ENCODE peak calls at places on chromosomes 6 and 20, in eight cellular contexts. E is IMR-90; D is fibroblast of lung; V is sigmoid colon; R is brain microvascular endothelial cell; J is H7; S is GM23338; F is CD8-positive, alpha-beta T cell. W is an unnamed sample. For H3K36me3, the result is how much of the 10 kb centered on the place peaks cover.

GRCh38 chr6:160755168-160755567 is 53.1 kb downstream of the PLG start:
- DNase-seq in J (no peak), F (no peak), S (peak), D (no peak), E (no peak), R (no peak), V (no peak), W (no peak)

GRCh38 chr6:140623498-140623897 is 1249.0 kb upstream of the CITED2 start:
- DNase-seq in E (peak), V (no peak), R (peak), J (no peak), F (no peak), S (no peak), D (peak), W (no peak)

GRCh38 chr6:52551483-52552277 is 25.2 kb downstream of the TRAM2 start:
- DNase-seq in D (peak), V (peak), J (peak), E (peak), F (no peak), S (peak), R (peak), W (no peak)

GRCh38 chr6:11089695-11090094 is 3.9 kb upstream of the SMIM13 start:
- DNase-seq in D (no peak), R (no peak), E (no peak), S (no peak), V (no peak), J (no peak), F (no peak), W (no peak)

GRCh38 chr6:150575840-150576239 is 23.8 kb upstream of the PLEKHG1 start:
- DNase-seq in S (no peak), F (no peak), D (no peak), R (no peak), E (no peak), J (no peak), V (no peak), W (no peak)

GRCh38 chr6:18241208-18241836 is 23.0 kb downstream of the DEK start:
- DNase-seq in R (no peak), E (peak), D (peak), F (no peak), J (no peak), S (no peak), V (no peak), W (no peak)

GRCh38 chr20:3560578-3560977 is 89.8 kb downstream of the ATRN start:
- DNase-seq in S (no peak), J (no peak), V (no peak), R (no peak), E (peak), F (no peak), D (no peak), W (no peak)

GRCh38 chr6:161557333-161558107 is 283.7 kb upstream of the AGPAT4 start:
- DNase-seq in D (no peak), R (no peak), S (peak), J (peak), V (no peak), E (no peak), F (no peak), W (no peak)

GRCh38 chr20:59082981-59083380 is 40.4 kb upstream of the PRELID3B start:
- DNase-seq in D (peak), F (no peak), R (peak), J (no peak), V (no peak), E (peak), S (no peak), W (no peak)

GRCh38 chr6:51814418-51814817 is 273.0 kb downstream of the PKHD1 start:
- DNase-seq in D (no peak), V (no peak), F (no peak), R (no peak), J (peak), S (peak), E (no peak), W (no peak)

GRCh38 chr6:14951704-14952103 is 294.2 kb upstream of the JARID2 start:
- DNase-seq in S (no peak), V (no peak), J (no peak), F (no peak), E (no peak), D (no peak), R (no peak), W (no peak)

GRCh38 chr6:22888147-22888831 is 318.9 kb downstream of the HDGFL1 start:
- DNase-seq in F (no peak), J (no peak), D (peak), V (no peak), S (no peak), E (no peak), R (no peak), W (no peak)

GRCh38 chr6:167948716-167949115 is 48.8 kb upstream of the KIF25 start:
- DNase-seq in S (no peak), E (no peak), J (no peak), F (no peak), V (no peak), R (no peak), D (no peak), W (no peak)

GRCh38 chr6:26524722-26525360 is 13.3 kb upstream of the HMGN4 start:
- DNase-seq in R (no peak), S (no peak), F (no peak), J (no peak), E (no peak), V (no peak), D (no peak), W (no peak)

GRCh38 chr6:131980791-131981623 is 29.8 kb upstream of the CCN2 start:
- DNase-seq in V (no peak), F (no peak), R (no peak), J (no peak), D (no peak), S (no peak), E (no peak), W (no peak)

GRCh38 chr6:11007715-11008608 is 36.1 kb downstream of the ELOVL2 start:
- DNase-seq in F (no peak), V (no peak), S (peak), D (peak), E (peak), R (peak), J (no peak), W (no peak)

GRCh38 chr20:50713677-50714101 is 17.7 kb upstream of the PARD6B start:
- DNase-seq in S (peak), D (peak), J (peak), V (peak), R (no peak), E (peak), F (no peak), W (no peak)

GRCh38 chr6:143754204-143754603 is 76.4 kb downstream of the PHACTR2 start:
- DNase-seq in D (no peak), V (no peak), J (no peak), E (no peak), S (no peak), R (no peak), F (no peak), W (no peak)

GRCh38 chr6:19408331-19408730 is 428.8 kb upstream of the ID4 start:
- DNase-seq in R (peak), E (no peak), J (no peak), F (no peak), D (peak), S (no peak), V (no peak), W (no peak)

GRCh38 chr6:53299331-53299835 is 49.4 kb downstream of the ELOVL5 start:
- DNase-seq in E (no peak), D (no peak), R (no peak), S (no peak), F (no peak), V (no peak), J (no peak), W (no peak)

GRCh38 chr6:45677381-45677992 is 299.8 kb upstream of the SUPT3H start:
- DNase-seq in S (no peak), E (peak), V (no peak), R (peak), D (peak), J (no peak), F (peak), W (peak)

GRCh38 chr6:4446982-4447381 is 311.6 kb upstream of the ECI2 start:
- DNase-seq in F (no peak), E (peak), J (no peak), S (no peak), D (peak), V (no peak), R (peak), W (no peak)

GRCh38 chr6:193773-194310 is 98.4 kb upstream of the DUSP22 start:
- DNase-seq in S (no peak), R (no peak), J (no peak), D (no peak), V (no peak), E (no peak), F (no peak), W (no peak)

GRCh38 chr6:21556506-21556905 is 37.0 kb upstream of the SOX4 start:
- DNase-seq in S (no peak), J (no peak), R (no peak), V (no peak), F (no peak), E (no peak), D (no peak), W (no peak)

GRCh38 chr20:2800590-2801458 is at the start of gene CPXM1:
- DNase-seq in R (no peak), F (no peak), D (no peak), J (peak), S (peak), E (no peak), V (no peak), W (no peak)

GRCh38 chr20:38880952-38881735 is 45.1 kb upstream of the FAM83D start:
- DNase-seq in E (no peak), J (no peak), D (no peak), F (no peak), R (no peak), V (no peak), S (no peak), W (peak)

GRCh38 chr6:28211840-28212509 is 13.1 kb upstream of the ZSCAN9 start:
- DNase-seq in E (no peak), V (no peak), R (no peak), S (peak), J (peak), F (no peak), D (no peak), W (no peak)

GRCh38 chr6:72534236-72534635 is 87.6 kb upstream of the KCNQ5 start:
- DNase-seq in J (no peak), D (no peak), E (no peak), S (no peak), R (no peak), V (no peak), F (no peak), W (no peak)

DNA sequence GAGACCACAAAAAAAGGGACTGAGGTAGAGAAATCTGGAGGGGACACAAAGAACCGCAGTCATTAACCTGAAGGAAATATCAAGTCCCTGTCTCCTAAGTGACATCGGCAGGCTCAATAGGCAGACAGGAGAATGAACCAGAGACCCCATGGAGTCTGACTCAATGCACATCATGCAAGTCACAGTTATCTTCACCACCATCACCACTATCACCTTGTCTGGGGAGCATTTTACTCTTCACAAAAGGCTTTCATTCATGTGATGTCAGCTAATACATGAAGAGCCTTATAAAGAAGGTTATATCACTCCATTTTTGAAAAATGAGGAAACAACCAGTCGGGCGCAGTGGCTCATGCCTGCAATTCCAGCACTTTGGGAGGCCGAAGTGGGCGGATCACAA is 4.4 kb downstream of the TAP1 start:
- DNase-seq in R (no peak), F (no peak), V (no peak), D (no peak), E (no peak), S (no peak), J (peak), W (no peak)
- H3K36me3 ChIP-seq in R (under half), F (half or more), V (under half), D (under half), E (under half), S (under half), J (under half), W (under half)

GRCh38 chr20:706366-706885 is 30.8 kb upstream of the SCRT2 start:
- DNase-seq in E (no peak), F (no peak), J (no peak), S (no peak), V (peak), D (no peak), R (no peak), W (peak)
- H3K36me3 ChIP-seq in E (under half), F (under half), J (under half), S (under half), V (under half), D (under half), R (under half), W (under half)

GRCh38 chr20:57212890-57213276 is 53.6 kb downstream of the BMP7 start:
- DNase-seq in D (no peak), R (no peak), J (no peak), F (no peak), E (no peak), V (no peak), S (no peak), W (no peak)
- H3K36me3 ChIP-seq in D (under half), R (under half), J (under half), F (under half), E (under half), V (under half), S (under half), W (under half)

GRCh38 chr6:31887173-31887572 is 8.4 kb upstream of the SLC44A4 start:
- DNase-seq in R (no peak), V (no peak), E (no peak), D (no peak), S (no peak), F (no peak), J (peak), W (no peak)
- H3K36me3 ChIP-seq in R (half or more), V (half or more), E (half or more), D (under half), S (under half), F (half or more), J (half or more), W (half or more)

GRCh38 chr20:432677-433299 is 24.7 kb downstream of the RBCK1 start:
- DNase-seq in E (no peak), V (no peak), F (no peak), D (no peak), R (no peak), S (no peak), J (no peak), W (no peak)

GRCh38 chr20:430091-430999 is 22.2 kb downstream of the RBCK1 start:
- DNase-seq in F (no peak), J (peak), D (no peak), R (no peak), S (no peak), V (no peak), E (no peak), W (no peak)

GRCh38 chr20:433300-433975 is 25.3 kb downstream of the RBCK1 start:
- DNase-seq in D (no peak), S (no peak), R (no peak), V (no peak), J (no peak), F (peak), E (no peak), W (no peak)

GRCh38 chr20:431012-431904 is 23.2 kb downstream of the RBCK1 start:
- DNase-seq in J (peak), S (peak), R (peak), F (peak), V (no peak), E (peak), D (peak), W (no peak)

GRCh38 chr20:432208-432607 is 24.1 kb downstream of the RBCK1 start:
- DNase-seq in S (no peak), F (no peak), V (no peak), R (no peak), D (no peak), J (peak), E (no peak), W (no peak)
- H3K36me3 ChIP-seq in S (under half), F (under half), V (half or more), R (under half), D (under half), J (under half), E (half or more), W (under half)

DNA sequence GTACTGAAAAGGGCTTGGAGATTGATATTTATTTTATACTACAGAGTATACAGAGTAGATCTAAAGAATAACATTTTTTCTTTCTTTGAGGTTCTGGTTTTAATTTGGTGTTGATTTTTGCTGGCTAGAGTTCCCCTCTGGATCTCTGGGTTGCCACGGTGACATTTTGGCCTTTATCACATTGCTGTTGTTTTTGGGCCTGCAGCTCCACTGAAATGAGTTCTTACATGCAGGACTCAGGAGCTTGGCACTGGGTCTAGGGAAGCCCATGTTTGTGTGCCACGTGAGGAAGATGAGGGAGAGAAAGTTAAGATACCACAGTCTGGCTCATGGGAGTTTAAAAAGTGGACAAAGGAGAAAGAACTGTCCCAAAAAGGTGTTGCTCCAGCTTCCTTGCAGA is 7.4 kb upstream of the TFAP2C start:
- DNase-seq in S (no peak), D (no peak), F (no peak), J (no peak), R (no peak), E (no peak), V (no peak), W (no peak)
- H3K36me3 ChIP-seq in S (under half), D (under half), F (under half), J (under half), R (under half), E (under half), V (under half), W (under half)

DNA sequence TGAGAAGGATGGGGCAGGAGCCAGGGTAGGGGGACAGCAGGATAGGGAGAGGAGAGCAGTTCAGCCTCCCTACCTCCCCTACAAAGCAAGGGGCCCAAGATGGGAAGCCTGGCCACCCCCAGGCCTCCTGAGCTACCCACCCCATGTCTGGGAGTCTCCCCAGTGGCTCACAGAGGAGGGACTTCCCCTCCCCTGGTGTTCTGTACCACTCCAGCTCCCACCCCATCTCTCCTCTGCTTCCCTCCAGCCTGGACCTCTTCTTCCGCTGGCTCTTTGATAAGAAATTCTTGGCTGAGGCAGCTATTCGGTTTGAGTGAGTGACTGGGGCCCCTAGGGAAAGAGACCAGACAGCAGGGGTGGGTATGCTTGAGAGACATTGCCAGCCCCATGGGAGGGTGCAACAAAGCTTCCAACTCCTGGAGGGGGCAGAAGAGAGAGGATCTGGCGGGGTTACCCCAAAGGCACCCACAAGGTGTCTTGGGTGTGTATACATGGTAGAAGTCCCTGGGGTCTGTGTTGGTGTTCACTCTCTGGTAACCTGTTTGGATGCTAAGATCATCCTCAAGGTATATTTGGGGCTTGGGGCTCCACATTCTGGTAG is 8.2 kb upstream of the CAPN11 start:
- DNase-seq in D (no peak), J (no peak), E (no peak), F (no peak), S (no peak), V (peak), R (no peak), W (no peak)
- H3K36me3 ChIP-seq in D (under half), J (under half), E (under half), F (under half), S (under half), V (under half), R (under half), W (under half)

DNA sequence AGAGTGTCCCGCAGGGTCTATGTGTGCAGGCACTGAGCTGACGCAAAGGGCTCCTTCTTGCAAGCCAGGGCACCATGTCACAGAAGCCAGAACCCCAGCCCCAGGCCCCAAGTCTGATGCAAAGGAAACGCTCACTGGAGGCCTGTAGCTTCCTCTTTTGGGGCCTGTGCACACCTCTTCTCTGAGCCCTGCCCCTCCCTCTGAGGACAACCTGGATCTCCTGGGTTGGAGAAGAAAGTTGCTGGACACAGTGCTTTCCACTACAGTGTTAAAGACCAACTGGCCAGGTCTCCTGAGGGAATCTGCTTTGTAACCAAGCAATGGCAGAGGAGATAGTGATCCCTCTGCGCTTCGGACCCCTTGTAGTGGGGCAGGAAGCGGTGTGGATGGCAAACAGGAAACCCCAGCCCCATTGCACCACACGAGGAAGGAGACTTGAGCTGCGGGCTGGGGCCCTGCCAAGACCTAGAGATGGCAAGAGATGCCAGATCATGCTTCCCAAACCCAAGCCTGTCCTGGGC is 90.0 kb downstream of the PRND start:
- DNase-seq in R (no peak), S (no peak), D (no peak), E (no peak), J (no peak), F (peak), V (peak), W (peak)
- H3K36me3 ChIP-seq in R (under half), S (under half), D (under half), E (under half), J (under half), F (under half), V (under half), W (under half)

DNA sequence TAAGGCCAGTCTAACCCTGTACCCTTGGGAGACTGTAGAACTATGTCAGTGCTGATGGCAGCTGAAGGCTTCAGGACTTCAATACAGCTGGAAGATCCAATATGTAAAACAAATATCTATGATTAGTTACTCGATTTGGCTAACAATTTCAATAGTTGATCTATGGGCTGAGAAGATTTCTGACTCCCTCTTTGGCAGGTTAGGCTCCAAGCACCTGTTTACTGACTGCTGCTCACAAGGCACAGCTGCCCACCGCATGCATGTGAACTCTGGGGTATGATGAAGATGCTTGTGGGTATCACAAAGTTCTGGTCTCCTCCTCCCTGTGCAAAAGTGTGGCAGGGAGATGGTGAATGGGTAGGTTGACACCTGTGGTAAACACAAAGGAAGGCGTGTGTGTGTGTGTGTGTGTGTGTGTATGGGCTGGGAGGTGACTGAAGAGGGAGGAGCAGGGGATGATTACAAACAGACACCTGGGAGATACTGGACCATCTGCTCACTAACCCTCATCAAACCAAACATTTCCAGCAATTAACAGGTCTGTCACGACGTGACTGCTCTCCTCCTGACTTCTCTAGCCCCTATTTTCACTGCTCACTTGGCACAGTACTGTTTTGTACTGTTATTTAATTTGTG is 18.1 kb downstream of the ELMO2 start:
- DNase-seq in D (no peak), V (no peak), S (no peak), R (no peak), J (no peak), F (no peak), E (no peak), W (no peak)
- H3K36me3 ChIP-seq in D (under half), V (half or more), S (under half), R (under half), J (under half), F (half or more), E (half or more), W (half or more)

W was measured in spleen.